ENCODE peak calls at places on chromosomes 6 and 20, in eight cellular contexts. One of them, this sample, is unnamed.

GRCh38 chr20:20192366-20192765 is 140.0 kb downstream of the CFAP61 start:
- DNase-seq in A549: no peak
- DNase-seq in breast epithelium: no peak
- DNase-seq in ovary: no peak
- DNase-seq in HCT116: no peak
- DNase-seq in mammary epithelial cell: no peak
- DNase-seq in iPS DF 6.9: no peak
- DNase-seq in pancreas: no peak
- DNase-seq in this sample: no peak

GRCh38 chr6:31945507-31946369 is at the start of gene CFB:
- DNase-seq in HCT116: no peak
- DNase-seq in breast epithelium: peak; percentile 81
- DNase-seq in A549: peak; percentile 57
- DNase-seq in iPS DF 6.9: no peak
- DNase-seq in ovary: peak; percentile 82
- DNase-seq in pancreas: peak; percentile 69
- DNase-seq in mammary epithelial cell: peak; percentile 95
- DNase-seq in this sample: no peak

GRCh38 chr6:62640749-62641148 is 354.7 kb upstream of the KHDRBS2 start:
- DNase-seq in ovary: no peak
- DNase-seq in A549: no peak
- DNase-seq in mammary epithelial cell: no peak
- DNase-seq in HCT116: no peak
- DNase-seq in breast epithelium: no peak
- DNase-seq in iPS DF 6.9: no peak
- DNase-seq in pancreas: no peak
- DNase-seq in this sample: no peak

GRCh38 chr20:50540620-50541605 is 30.7 kb downstream of the PTPN1 start:
- DNase-seq in A549: peak; percentile 67
- DNase-seq in iPS DF 6.9: no peak
- DNase-seq in breast epithelium: no peak
- DNase-seq in pancreas: no peak
- DNase-seq in HCT116: peak; percentile 91
- DNase-seq in mammary epithelial cell: peak; percentile 64
- DNase-seq in ovary: no peak
- DNase-seq in this sample: peak; percentile 96

GRCh38 chr20:38769376-38770295 is 21.4 kb downstream of the ACTR5 start:
- DNase-seq in A549: no peak
- DNase-seq in mammary epithelial cell: no peak
- DNase-seq in iPS DF 6.9: no peak
- DNase-seq in HCT116: no peak
- DNase-seq in breast epithelium: no peak
- DNase-seq in ovary: no peak
- DNase-seq in pancreas: no peak
- DNase-seq in this sample: no peak

GRCh38 chr6:167475947-167476346 is 151.1 kb downstream of the TTLL2 start:
- DNase-seq in iPS DF 6.9: peak; percentile 43
- DNase-seq in ovary: no peak
- DNase-seq in mammary epithelial cell: no peak
- DNase-seq in breast epithelium: no peak
- DNase-seq in A549: no peak
- DNase-seq in HCT116: no peak
- DNase-seq in pancreas: no peak
- DNase-seq in this sample: no peak

GRCh38 chr6:98574991-98575390 is 259.4 kb upstream of the POU3F2 start:
- DNase-seq in iPS DF 6.9: no peak
- DNase-seq in ovary: no peak
- DNase-seq in mammary epithelial cell: no peak
- DNase-seq in pancreas: no peak
- DNase-seq in A549: peak; percentile 0
- DNase-seq in breast epithelium: peak; percentile 17
- DNase-seq in HCT116: no peak
- DNase-seq in this sample: peak; percentile 58

GRCh38 chr6:30612213-30612612 is 4.8 kb downstream of the PPP1R10 start:
- DNase-seq in mammary epithelial cell: no peak
- DNase-seq in iPS DF 6.9: no peak
- DNase-seq in breast epithelium: no peak
- DNase-seq in HCT116: no peak
- DNase-seq in ovary: no peak
- DNase-seq in pancreas: no peak
- DNase-seq in A549: peak; percentile 39
- DNase-seq in this sample: no peak

GRCh38 chr6:30260036-30260504 is 46.9 kb upstream of the TRIM26 start:
- DNase-seq in pancreas: no peak
- DNase-seq in ovary: no peak
- DNase-seq in mammary epithelial cell: no peak
- DNase-seq in HCT116: no peak
- DNase-seq in A549: no peak
- DNase-seq in breast epithelium: no peak
- DNase-seq in iPS DF 6.9: no peak
- DNase-seq in this sample: no peak

GRCh38 chr20:52361650-52362049 is 170.1 kb upstream of the ZFP64 start:
- DNase-seq in HCT116: no peak
- DNase-seq in A549: no peak
- DNase-seq in ovary: no peak
- DNase-seq in iPS DF 6.9: no peak
- DNase-seq in breast epithelium: no peak
- DNase-seq in pancreas: no peak
- DNase-seq in mammary epithelial cell: no peak
- DNase-seq in this sample: no peak

GRCh38 chr6:108492131-108492766 is 68.5 kb upstream of the FOXO3 start:
- DNase-seq in mammary epithelial cell: peak; percentile 37
- DNase-seq in iPS DF 6.9: no peak
- DNase-seq in HCT116: peak; percentile 36
- DNase-seq in A549: peak; percentile 38
- DNase-seq in pancreas: no peak
- DNase-seq in ovary: no peak
- DNase-seq in breast epithelium: no peak
- DNase-seq in this sample: no peak

GRCh38 chr20:61556116-61556515 is 304.1 kb downstream of the CDH4 start:
- DNase-seq in mammary epithelial cell: peak; percentile 79
- DNase-seq in breast epithelium: no peak
- DNase-seq in iPS DF 6.9: no peak
- DNase-seq in pancreas: no peak
- DNase-seq in ovary: no peak
- DNase-seq in A549: peak; percentile 38
- DNase-seq in HCT116: no peak
- DNase-seq in this sample: peak; percentile 89

GRCh38 chr20:818001-818664 is 15.4 kb upstream of the FAM110A start:
- DNase-seq in breast epithelium: no peak
- DNase-seq in ovary: no peak
- DNase-seq in pancreas: no peak
- DNase-seq in A549: no peak
- DNase-seq in mammary epithelial cell: peak; percentile 47
- DNase-seq in HCT116: peak; percentile 48
- DNase-seq in iPS DF 6.9: no peak
- DNase-seq in this sample: no peak

GRCh38 chr6:118410001-118410400 is 138.1 kb upstream of the PLN start:
- DNase-seq in ovary: no peak
- DNase-seq in iPS DF 6.9: no peak
- DNase-seq in A549: no peak
- DNase-seq in pancreas: no peak
- DNase-seq in mammary epithelial cell: no peak
- DNase-seq in breast epithelium: no peak
- DNase-seq in HCT116: no peak
- DNase-seq in this sample: no peak

GRCh38 chr6:82951389-82951788 is 114.3 kb downstream of the UBE3D start:
- DNase-seq in ovary: no peak
- DNase-seq in iPS DF 6.9: no peak
- DNase-seq in breast epithelium: no peak
- DNase-seq in pancreas: no peak
- DNase-seq in mammary epithelial cell: peak; percentile 70
- DNase-seq in HCT116: no peak
- DNase-seq in A549: no peak
- DNase-seq in this sample: no peak

GRCh38 chr6:128131036-128131435 is 230.2 kb upstream of the THEMIS start:
- DNase-seq in A549: no peak
- DNase-seq in pancreas: no peak
- DNase-seq in breast epithelium: no peak
- DNase-seq in ovary: no peak
- DNase-seq in iPS DF 6.9: no peak
- DNase-seq in mammary epithelial cell: no peak
- DNase-seq in HCT116: no peak
- DNase-seq in this sample: no peak

GRCh38 chr6:2124260-2124709 is 121.1 kb downstream of the GMDS start:
- DNase-seq in A549: no peak
- DNase-seq in mammary epithelial cell: no peak
- DNase-seq in iPS DF 6.9: no peak
- DNase-seq in ovary: no peak
- DNase-seq in pancreas: no peak
- DNase-seq in HCT116: no peak
- DNase-seq in breast epithelium: no peak
- DNase-seq in this sample: no peak

GRCh38 chr6:21109421-21110178 is 484.0 kb upstream of the SOX4 start:
- DNase-seq in ovary: no peak
- DNase-seq in iPS DF 6.9: no peak
- DNase-seq in HCT116: peak; percentile 90
- DNase-seq in A549: peak; percentile 27
- DNase-seq in breast epithelium: no peak
- DNase-seq in mammary epithelial cell: peak; percentile 60
- DNase-seq in pancreas: no peak
- DNase-seq in this sample: no peak

GRCh38 chr6:100203391-100203790 is 209.4 kb upstream of the MCHR2 start:
- DNase-seq in ovary: no peak
- DNase-seq in breast epithelium: no peak
- DNase-seq in pancreas: no peak
- DNase-seq in iPS DF 6.9: no peak
- DNase-seq in mammary epithelial cell: peak; percentile 89
- DNase-seq in A549: peak; percentile 86
- DNase-seq in HCT116: peak; percentile 53
- DNase-seq in this sample: peak; percentile 79

GRCh38 chr6:156950084-156950483 is 172.9 kb downstream of the ARID1B start:
- DNase-seq in HCT116: no peak
- DNase-seq in mammary epithelial cell: no peak
- DNase-seq in pancreas: no peak
- DNase-seq in breast epithelium: no peak
- DNase-seq in iPS DF 6.9: no peak
- DNase-seq in ovary: no peak
- DNase-seq in A549: no peak
- DNase-seq in this sample: no peak
- H3K4me1 ChIP-seq in HCT116: peaks cover 28% of the 10 kb centered on the region
- H3K4me1 ChIP-seq in mammary epithelial cell: peaks cover 55% of the 10 kb centered on the region
- H3K4me1 ChIP-seq in pancreas: peaks cover 24% of the 10 kb centered on the region
- H3K4me1 ChIP-seq in breast epithelium: no peaks in the 10 kb centered on the region
- H3K4me1 ChIP-seq in iPS DF 6.9: peaks cover 3% of the 10 kb centered on the region
- H3K4me1 ChIP-seq in ovary: peaks cover 5% of the 10 kb centered on the region
- H3K4me1 ChIP-seq in A549: peaks cover 68% of the 10 kb centered on the region
- H3K4me1 ChIP-seq in this sample: peaks cover 43% of the 10 kb centered on the region

GRCh38 chr20:53930651-53931504 is 139.5 kb downstream of the BCAS1 start:
- DNase-seq in ovary: no peak
- DNase-seq in A549: no peak
- DNase-seq in breast epithelium: no peak
- DNase-seq in mammary epithelial cell: peak; percentile 85
- DNase-seq in HCT116: no peak
- DNase-seq in iPS DF 6.9: no peak
- DNase-seq in pancreas: no peak
- DNase-seq in this sample: no peak

GRCh38 chr20:53929974-53930650 is 140.3 kb downstream of the BCAS1 start:
- DNase-seq in iPS DF 6.9: no peak
- DNase-seq in mammary epithelial cell: no peak
- DNase-seq in breast epithelium: no peak
- DNase-seq in ovary: no peak
- DNase-seq in A549: no peak
- DNase-seq in HCT116: no peak
- DNase-seq in pancreas: no peak
- DNase-seq in this sample: no peak

GRCh38 chr20:53927990-53928389 is 142.4 kb downstream of the BCAS1 start:
- DNase-seq in HCT116: no peak
- DNase-seq in A549: no peak
- DNase-seq in mammary epithelial cell: no peak
- DNase-seq in pancreas: no peak
- DNase-seq in iPS DF 6.9: no peak
- DNase-seq in breast epithelium: no peak
- DNase-seq in ovary: no peak
- DNase-seq in this sample: no peak

GRCh38 chr20:53931597-53931996 is 138.8 kb downstream of the BCAS1 start:
- DNase-seq in mammary epithelial cell: no peak
- DNase-seq in HCT116: no peak
- DNase-seq in breast epithelium: no peak
- DNase-seq in A549: no peak
- DNase-seq in ovary: no peak
- DNase-seq in iPS DF 6.9: no peak
- DNase-seq in pancreas: no peak
- DNase-seq in this sample: no peak

DNA sequence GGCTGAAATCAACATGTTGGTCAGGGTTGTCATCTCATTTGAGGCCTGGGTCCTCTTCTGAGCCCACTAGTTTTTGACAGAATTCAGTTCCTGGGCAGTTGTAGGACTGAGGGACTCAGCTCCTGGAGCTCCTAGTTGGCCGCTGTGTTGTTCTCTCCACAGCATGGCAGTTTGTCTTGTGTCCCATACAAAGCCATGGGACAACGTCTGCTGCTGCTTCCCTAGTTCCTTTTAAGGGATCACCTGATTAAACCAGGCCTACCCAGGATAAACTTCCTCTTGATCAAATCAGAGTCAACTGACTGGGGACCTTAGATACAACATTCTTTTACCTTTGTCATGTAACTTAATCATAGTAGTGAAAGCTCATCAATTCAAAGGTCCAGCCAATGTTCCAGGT is 141.0 kb downstream of the BCAS1 start:
- DNase-seq in A549: no peak
- DNase-seq in mammary epithelial cell: no peak
- DNase-seq in iPS DF 6.9: no peak
- DNase-seq in pancreas: no peak
- DNase-seq in breast epithelium: no peak
- DNase-seq in ovary: no peak
- DNase-seq in HCT116: no peak
- DNase-seq in this sample: no peak
- H3K4me1 ChIP-seq in A549: peaks cover 30% of the 10 kb centered on the region
- H3K4me1 ChIP-seq in mammary epithelial cell: peaks cover 32% of the 10 kb centered on the region
- H3K4me1 ChIP-seq in iPS DF 6.9: no peaks in the 10 kb centered on the region
- H3K4me1 ChIP-seq in pancreas: peaks cover 9% of the 10 kb centered on the region
- H3K4me1 ChIP-seq in breast epithelium: no peaks in the 10 kb centered on the region
- H3K4me1 ChIP-seq in ovary: peaks cover 2% of the 10 kb centered on the region
- H3K4me1 ChIP-seq in HCT116: no peaks in the 10 kb centered on the region
- H3K4me1 ChIP-seq in this sample: peaks cover 29% of the 10 kb centered on the region

GRCh38 chr20:64225166-64225595 is 30.4 kb upstream of the PCMTD2 start:
- DNase-seq in ovary: no peak
- DNase-seq in A549: no peak
- DNase-seq in pancreas: no peak
- DNase-seq in mammary epithelial cell: no peak
- DNase-seq in iPS DF 6.9: no peak
- DNase-seq in breast epithelium: no peak
- DNase-seq in HCT116: no peak
- DNase-seq in this sample: no peak
- H3K4me1 ChIP-seq in ovary: peaks cover 6% of the 10 kb centered on the region
- H3K4me1 ChIP-seq in A549: no peaks in the 10 kb centered on the region
- H3K4me1 ChIP-seq in pancreas: no peaks in the 10 kb centered on the region
- H3K4me1 ChIP-seq in mammary epithelial cell: peaks cover 24% of the 10 kb centered on the region
- H3K4me1 ChIP-seq in iPS DF 6.9: peaks cover 2% of the 10 kb centered on the region
- H3K4me1 ChIP-seq in breast epithelium: no peaks in the 10 kb centered on the region
- H3K4me1 ChIP-seq in HCT116: no peaks in the 10 kb centered on the region
- H3K4me1 ChIP-seq in this sample: no peaks in the 10 kb centered on the region

DNA sequence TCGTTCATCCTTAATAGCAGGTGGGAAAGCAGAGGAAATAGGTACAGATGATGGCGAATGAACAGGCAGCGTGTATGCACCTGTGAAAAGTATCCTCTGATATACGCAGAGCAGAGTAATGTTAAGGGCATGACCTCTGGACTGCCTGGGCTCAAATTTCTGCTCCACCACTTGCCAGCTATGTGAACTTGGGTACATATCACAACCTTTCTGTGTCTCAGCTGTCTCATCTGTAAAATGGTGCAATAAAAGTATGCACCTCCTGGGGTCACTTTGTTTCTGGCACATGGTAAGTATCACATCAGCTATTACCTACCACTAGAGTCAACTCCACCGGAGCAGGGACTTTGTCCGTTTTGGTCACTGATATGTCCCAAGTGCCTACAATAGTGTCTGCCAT is 2.5 kb downstream of the OCSTAMP start:
- DNase-seq in iPS DF 6.9: no peak
- DNase-seq in HCT116: no peak
- DNase-seq in A549: no peak
- DNase-seq in pancreas: no peak
- DNase-seq in mammary epithelial cell: no peak
- DNase-seq in ovary: no peak
- DNase-seq in breast epithelium: no peak
- DNase-seq in this sample: no peak
- H3K4me1 ChIP-seq in iPS DF 6.9: peaks cover 8% of the 10 kb centered on the region
- H3K4me1 ChIP-seq in HCT116: no peaks in the 10 kb centered on the region
- H3K4me1 ChIP-seq in A549: no peaks in the 10 kb centered on the region
- H3K4me1 ChIP-seq in pancreas: no peaks in the 10 kb centered on the region
- H3K4me1 ChIP-seq in mammary epithelial cell: no peaks in the 10 kb centered on the region
- H3K4me1 ChIP-seq in ovary: no peaks in the 10 kb centered on the region
- H3K4me1 ChIP-seq in breast epithelium: no peaks in the 10 kb centered on the region
- H3K4me1 ChIP-seq in this sample: no peaks in the 10 kb centered on the region

This sample was measured in SJSA1.